ENCODE peak calls at places on chromosome 20, in eight cellular contexts. S, C, J, W, E, U, V and D are unnamed samples.

GRCh38 chr20:24672886-24673677 is 203.7 kb downstream of the SYNDIG1 start:
- DNase-seq in E (peak; percentile 30), C (no peak), U (no peak), J (peak; percentile 97), W (no peak), V (no peak), S (no peak), D (no peak)

GRCh38 chr20:5002077-5002413 is 735 bp upstream of the SLC23A2 start:
- DNase-seq in W (no peak), C (peak; percentile 20), E (no peak), U (peak; percentile 6), S (no peak), V (no peak), J (no peak), D (peak; percentile 0)

GRCh38 chr20:8722277-8722928 is 346.5 kb upstream of the PLCB4 start:
- DNase-seq in J (peak; percentile 77), W (no peak), C (peak; percentile 39), S (no peak), U (peak; percentile 43), E (no peak), V (no peak), D (peak; percentile 35)

GRCh38 chr20:50693001-50693400 is 1.7 kb upstream of the RIPOR3 start:
- DNase-seq in V (no peak), E (no peak), U (no peak), W (no peak), J (no peak), S (no peak), C (no peak), D (no peak)

GRCh38 chr20:38294334-38294592 is 9.7 kb upstream of the BPI start:
- DNase-seq in C (no peak), W (no peak), S (no peak), V (no peak), J (no peak), E (no peak), U (no peak), D (no peak)

GRCh38 chr20:2470051-2470431 is 548 bp downstream of the SNRPB start:
- DNase-seq in U (peak; percentile 40), E (no peak), S (peak; percentile 61), C (peak; percentile 54), W (no peak), J (peak; percentile 55), V (peak; percentile 27), D (peak; percentile 69)

GRCh38 chr20:58965270-58966064 is 15.6 kb upstream of the NELFCD start:
- DNase-seq in W (no peak), E (no peak), C (no peak), U (no peak), V (no peak), J (no peak), S (no peak), D (no peak)

GRCh38 chr20:50628853-50629674 is 62.3 kb downstream of the RIPOR3 start:
- DNase-seq in J (no peak), W (no peak), C (no peak), S (no peak), U (no peak), E (no peak), V (no peak), D (no peak)

GRCh38 chr20:44646641-44647274 is 4.7 kb downstream of the ADA start:
- DNase-seq in C (no peak), S (no peak), W (no peak), U (no peak), E (no peak), V (no peak), J (peak; percentile 77), D (no peak)

GRCh38 chr20:47389867-47390347 is 33.4 kb upstream of the ZMYND8 start:
- DNase-seq in W (no peak), E (no peak), C (no peak), U (no peak), S (no peak), V (no peak), J (peak; percentile 53), D (no peak)

GRCh38 chr20:48209102-48209501 is 423.8 kb upstream of the SULF2 start:
- DNase-seq in W (no peak), V (no peak), E (no peak), J (no peak), S (no peak), C (no peak), U (peak; percentile 30), D (no peak)

GRCh38 chr20:44010162-44010704 is 95.6 kb downstream of the TOX2 start:
- DNase-seq in E (no peak), U (no peak), W (no peak), J (no peak), C (no peak), V (no peak), S (no peak), D (peak; percentile 13)

GRCh38 chr20:59923514-59923913 is 9.9 kb downstream of the SYCP2 start:
- DNase-seq in W (no peak), V (no peak), E (no peak), C (no peak), U (no peak), S (no peak), J (no peak), D (no peak)

GRCh38 chr20:44961868-44962267 is 1.7 kb upstream of the TOMM34 start:
- DNase-seq in J (peak; percentile 77), V (no peak), W (no peak), U (no peak), E (no peak), C (no peak), S (no peak), D (no peak)

GRCh38 chr20:50460608-50461268 is 49.4 kb upstream of the PTPN1 start:
- DNase-seq in J (peak; percentile 75), C (peak; percentile 95), S (peak; percentile 95), W (peak; percentile 93), E (peak; percentile 90), V (peak; percentile 92), U (peak; percentile 86), D (peak; percentile 72)

GRCh38 chr20:49590163-49591017 is 22.5 kb upstream of the PTGIS start:
- DNase-seq in C (no peak), J (no peak), U (no peak), V (no peak), S (no peak), E (no peak), W (no peak), D (no peak)

GRCh38 chr20:10282930-10283556 is 64.4 kb downstream of the SNAP25 start:
- DNase-seq in J (peak; percentile 59), E (no peak), C (no peak), S (no peak), U (no peak), V (no peak), W (no peak), D (no peak)

GRCh38 chr20:33687993-33688937 is 2.1 kb upstream of the E2F1 start:
- DNase-seq in C (no peak), U (no peak), V (no peak), E (no peak), W (no peak), J (no peak), S (no peak), D (no peak)

GRCh38 chr20:24116611-24117010 is 128.0 kb upstream of the GGTLC1 start:
- DNase-seq in U (no peak), V (no peak), E (no peak), J (no peak), C (no peak), W (no peak), S (no peak), D (no peak)

GRCh38 chr20:23298926-23299672 is 51.5 kb upstream of the NXT1 start:
- DNase-seq in E (no peak), S (no peak), J (no peak), W (no peak), C (no peak), U (no peak), V (no peak), D (no peak)

GRCh38 chr20:33569290-33570094 is 79.6 kb downstream of the CBFA2T2 start:
- DNase-seq in E (no peak), U (no peak), S (no peak), V (no peak), C (no peak), J (no peak), W (no peak), D (no peak)

GRCh38 chr20:52493177-52493711 is 301.7 kb upstream of the ZFP64 start:
- DNase-seq in J (peak; percentile 36), C (no peak), S (no peak), E (no peak), V (no peak), W (no peak), U (peak; percentile 23), D (no peak)
- H3K27ac ChIP-seq in J (peak overlapping the region; percentile 47), C (no peak overlapping the region), S (no peak overlapping the region), E (peak overlapping the region; percentile 43), V (no peak overlapping the region), W (no peak overlapping the region), U (no peak overlapping the region), D (no peak overlapping the region)

GRCh38 chr20:19975901-19976300 is 41.3 kb upstream of the NAA20 start:
- DNase-seq in C (no peak), J (no peak), S (peak; percentile 40), V (peak; percentile 48), E (no peak), W (no peak), U (no peak), D (no peak)
- H3K4me3 ChIP-seq in C (peak overlapping the region; percentile 19), J (peak overlapping the region; percentile 71), S (peak overlapping the region; percentile 64), V (peak overlapping the region; percentile 44), E (peak overlapping the region; percentile 57), W (peak overlapping the region; percentile 66), U (peak overlapping the region; percentile 64), D (no peak overlapping the region)

DNA sequence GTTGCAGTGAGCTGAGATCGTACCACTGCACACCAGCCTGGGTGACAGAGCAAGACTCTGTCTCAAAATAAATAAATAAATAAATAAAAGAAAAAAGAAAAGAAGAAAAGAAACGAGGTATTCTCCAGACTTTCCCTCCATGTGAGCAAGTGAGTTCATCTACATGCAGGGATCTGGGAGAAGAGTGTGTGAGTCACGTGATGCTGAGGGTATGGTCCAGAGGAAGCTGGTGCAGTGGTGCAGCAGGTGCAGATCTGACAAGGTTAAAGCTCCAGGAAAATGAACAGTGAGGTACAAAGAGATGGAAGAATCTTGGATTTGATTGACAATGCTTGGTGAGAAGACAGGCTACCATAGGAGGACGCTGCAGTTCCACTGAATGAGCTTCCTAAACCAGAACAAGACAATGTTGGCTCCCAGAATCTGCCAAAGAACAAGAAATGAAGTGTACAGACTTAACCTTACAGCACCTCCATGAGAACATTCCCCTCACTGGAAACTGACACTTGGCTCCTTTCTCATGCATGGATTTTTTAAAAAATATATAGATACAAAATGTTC is 79.5 kb upstream of the BTBD3 start:
- DNase-seq in S (no peak), V (no peak), W (no peak), E (no peak), U (no peak), J (no peak), C (no peak), D (no peak)
- H3K4me1 ChIP-seq in S (no peaks in the 10 kb centered on the region), V (no peaks in the 10 kb centered on the region), W (no peaks in the 10 kb centered on the region), E (no peaks in the 10 kb centered on the region), U (no peaks in the 10 kb centered on the region), J (peaks cover under 1% of the 10 kb centered on the region), C (no peaks in the 10 kb centered on the region), D (no peaks in the 10 kb centered on the region)

DNA sequence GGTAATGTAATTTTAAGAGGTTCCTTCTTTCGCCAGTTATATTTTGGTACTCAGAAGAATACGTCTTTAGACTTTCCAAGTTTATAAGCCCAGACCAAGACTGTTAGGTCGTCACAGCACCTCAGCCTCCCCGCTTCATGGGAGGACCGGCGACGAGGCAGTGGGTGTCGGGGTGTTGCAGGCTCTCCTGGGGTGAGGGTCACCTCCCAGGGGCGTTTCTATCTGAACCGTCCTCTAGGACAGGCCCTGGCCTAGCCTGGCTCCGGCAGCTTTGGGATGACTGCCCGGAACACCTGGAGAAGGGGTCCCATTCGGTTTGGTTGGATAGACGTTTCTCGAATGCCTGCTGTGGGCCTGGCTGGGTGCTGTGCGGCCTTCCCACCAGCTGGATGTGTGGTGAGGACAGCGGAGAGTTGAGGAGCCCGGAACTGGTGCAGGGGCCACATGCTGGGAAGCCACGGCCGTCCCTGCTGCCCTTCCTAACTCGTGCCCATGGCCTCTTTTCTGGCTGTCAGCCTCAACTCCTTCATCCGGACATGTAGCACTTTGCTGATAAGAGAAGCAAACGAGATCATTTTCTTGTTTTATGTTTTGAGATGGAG is 1.1 kb downstream of the OSBPL2 start:
- DNase-seq in W (no peak), U (no peak), S (no peak), E (no peak), C (peak; percentile 40), J (no peak), V (peak; percentile 62), D (no peak)
- H3K27ac ChIP-seq in W (peak overlapping the region; percentile 88), U (peak overlapping the region; percentile 87), S (peak overlapping the region; percentile 90), E (peak overlapping the region; percentile 91), C (peak overlapping the region; percentile 80), J (no peak overlapping the region), V (peak overlapping the region; percentile 83), D (peak overlapping the region; percentile 54)